ENCODE peak calls at places on chromosomes 16 and 17, in five cellular contexts. B, N, C, Q and Z are unnamed samples. For H3K9me3, the result is how much of the 10 kb centered on the place peaks cover.

GRCh38 chr16:2486645-2487516 is 12.0 kb downstream of the TBC1D24 start:
- DNase-seq in N (no peak), C (no peak), Q (peak), B (no peak), Z (peak)

GRCh38 chr17:58666858-58667267 is 25.0 kb downstream of the TEX14 start:
- DNase-seq in N (peak), Q (no peak), B (peak), C (no peak), Z (peak)

GRCh38 chr17:39653316-39653661 is 11.9 kb upstream of the TCAP start:
- DNase-seq in B (no peak), C (no peak), Q (no peak), N (no peak), Z (no peak)

GRCh38 chr16:27625050-27625697 is 75.2 kb downstream of the KATNIP start:
- DNase-seq in Q (no peak), B (no peak), N (peak), C (no peak), Z (no peak)

GRCh38 chr16:4358831-4359561 is 7.9 kb upstream of the PAM16 start:
- DNase-seq in Q (peak), N (peak), B (peak), C (peak), Z (peak)

GRCh38 chr17:50363217-50364060 is 9.5 kb downstream of the MRPL27 start:
- DNase-seq in Q (no peak), C (peak), N (no peak), B (no peak), Z (no peak)

GRCh38 chr16:26240807-26241206 is 549.0 kb downstream of the HS3ST4 start:
- DNase-seq in C (no peak), Q (no peak), N (no peak), B (no peak), Z (no peak)

GRCh38 chr17:82494236-82495055 is 25.1 kb upstream of the FOXK2 start:
- DNase-seq in B (peak), N (peak), Q (peak), C (peak), Z (peak)

GRCh38 chr17:73722163-73722562 is 77.9 kb upstream of the SDK2 start:
- DNase-seq in N (no peak), Q (peak), C (no peak), B (no peak), Z (no peak)

GRCh38 chr16:52567193-52567592 is 20.2 kb upstream of the TOX3 start:
- DNase-seq in B (no peak), N (no peak), C (peak), Q (no peak), Z (no peak)

GRCh38 chr17:15257316-15257925 is 7.7 kb downstream of the PMP22 start:
- DNase-seq in N (peak), Q (peak), B (peak), C (peak), Z (peak)

GRCh38 chr17:50529849-50530248 is 2.7 kb upstream of the EPN3 start:
- DNase-seq in Q (no peak), N (no peak), C (no peak), B (no peak), Z (no peak)

GRCh38 chr16:12252616-12253015 is 276.1 kb downstream of the SNX29 start:
- DNase-seq in C (no peak), Q (no peak), B (no peak), N (no peak), Z (no peak)

GRCh38 chr17:41521574-41522261 is 3.0 kb upstream of the KRT15 start:
- DNase-seq in Q (no peak), B (no peak), C (no peak), N (peak), Z (no peak)

GRCh38 chr17:54455251-54455868 is 445.3 kb upstream of the TOM1L1 start:
- DNase-seq in Q (no peak), B (no peak), N (peak), C (no peak), Z (no peak)

GRCh38 chr17:42819939-42820535 is 4.0 kb downstream of the BECN1 start:
- DNase-seq in C (peak), N (peak), Q (peak), B (no peak), Z (peak)

GRCh38 chr17:32286518-32286900 is 20.9 kb downstream of the RHBDL3 start:
- DNase-seq in Q (no peak), B (no peak), N (no peak), C (no peak), Z (no peak)

GRCh38 chr16:73214825-73215481 is 167.0 kb upstream of the ZFHX3 start:
- DNase-seq in C (no peak), B (no peak), N (no peak), Q (no peak), Z (no peak)

GRCh38 chr17:64196626-64197025 is 66.4 kb downstream of the TEX2 start:
- DNase-seq in C (no peak), Q (no peak), B (no peak), N (no peak), Z (no peak)

GRCh38 chr16:23506606-23506994 is 3.7 kb downstream of the GGA2 start:
- DNase-seq in Q (no peak), N (no peak), C (no peak), B (no peak), Z (no peak)

GRCh38 chr16:85227924-85228462 is 115.7 kb upstream of the CIBAR2 start:
- DNase-seq in B (no peak), N (no peak), Q (no peak), C (peak), Z (no peak)

GRCh38 chr16:9125658-9126492 is 34.4 kb downstream of the HAPSTR1 start:
- DNase-seq in C (no peak), N (no peak), Q (no peak), B (no peak), Z (no peak)

GRCh38 chr16:75267631-75268264 is 16.3 kb upstream of the BCAR1 start:
- DNase-seq in C (peak), N (peak), Q (no peak), B (no peak), Z (no peak)

GRCh38 chr17:64459284-64459747 is 10.4 kb downstream of the MILR1 start:
- DNase-seq in Q (no peak), N (peak), C (no peak), B (no peak), Z (no peak)

GRCh38 chr17:34107019-34107418 is 148.1 kb upstream of the CCL2 start:
- DNase-seq in C (no peak), B (no peak), Q (no peak), N (no peak), Z (no peak)

GRCh38 chr16:67514382-67514828 is 14.2 kb upstream of the RIPOR1 start:
- DNase-seq in N (peak), Q (peak), B (peak), C (peak), Z (peak)

GRCh38 chr17:7235693-7236665 is 1.7 kb upstream of the DVL2 start:
- DNase-seq in Q (no peak), N (no peak), B (no peak), C (no peak), Z (no peak)

GRCh38 chr17:20997711-20998570 is 44.9 kb downstream of the USP22 start:
- DNase-seq in B (no peak), N (no peak), Q (no peak), C (no peak), Z (no peak)

GRCh38 chr17:22718689-22719088 is 1026.4 kb downstream of the KCNJ18 start:
- DNase-seq in Q (no peak), C (no peak), B (no peak), N (no peak), Z (no peak)
- H3K9me3 ChIP-seq in Q (under half), C (under half), B (under half), N (under half), Z (under half)

GRCh38 chr16:35909351-35909954 is 2450.0 kb downstream of the TP53TG3F start:
- DNase-seq in Q (no peak), C (no peak), N (no peak), B (no peak), Z (no peak)
- H3K9me3 ChIP-seq in Q (under half), C (under half), N (under half), B (under half), Z (under half)

DNA sequence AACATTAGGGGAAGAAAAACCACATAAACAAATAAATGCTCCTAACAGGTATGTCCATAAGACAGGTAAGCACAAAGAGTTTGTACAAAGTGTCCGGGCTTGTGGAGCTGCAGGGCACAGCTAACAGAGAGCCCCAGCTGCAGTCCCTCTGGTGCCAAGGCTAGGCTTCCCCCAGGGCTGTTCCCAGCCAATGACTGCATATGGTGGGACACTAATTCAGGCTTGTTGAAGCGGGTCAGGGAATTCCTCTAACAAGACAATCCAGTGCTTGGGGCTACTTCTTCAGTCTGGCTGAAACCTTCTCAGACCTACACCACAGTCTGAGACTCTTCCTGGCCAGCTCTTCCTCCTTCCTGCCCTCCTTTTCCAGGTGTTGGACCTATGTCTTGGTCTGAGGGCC is 51.7 kb upstream of the ALDH3A1 start:
- DNase-seq in B (no peak), N (no peak), C (no peak), Q (no peak), Z (no peak)
- H3K9me3 ChIP-seq in B (under half), N (under half), C (under half), Q (under half), Z (under half)

GRCh38 chr17:2402517-2402916 is 1.7 kb upstream of the MNT start:
- DNase-seq in C (no peak), Q (peak), N (no peak), B (no peak), Z (no peak)
- H3K9me3 ChIP-seq in C (under half), Q (under half), N (under half), B (under half), Z (under half)